ENCODE peak calls at places on chromosome 16, in five cellular contexts. One of them, this sample, is unnamed. For H3K4me1 and H3K36me3, the result is how much of the 10 kb centered on the place peaks cover.

GRCh38 chr16:11677451-11677951 is 9.2 kb downstream of the SNN start:
- DNase-seq in stomach: no peak
- DNase-seq in breast epithelium: no peak
- DNase-seq in sigmoid colon: peak
- DNase-seq in suprapubic skin: no peak
- DNase-seq in this sample: no peak

GRCh38 chr16:3022697-3023414 is 886 bp downstream of the HCFC1R1 start:
- DNase-seq in sigmoid colon: no peak
- DNase-seq in breast epithelium: no peak
- DNase-seq in stomach: no peak
- DNase-seq in suprapubic skin: no peak
- DNase-seq in this sample: no peak

GRCh38 chr16:4404247-4404966 is 12.0 kb downstream of the CORO7 start:
- DNase-seq in sigmoid colon: no peak
- DNase-seq in stomach: peak
- DNase-seq in breast epithelium: no peak
- DNase-seq in suprapubic skin: peak
- DNase-seq in this sample: no peak

GRCh38 chr16:83728518-83728917 is 79.3 kb upstream of the HSBP1 start:
- DNase-seq in stomach: no peak
- DNase-seq in suprapubic skin: no peak
- DNase-seq in breast epithelium: no peak
- DNase-seq in sigmoid colon: no peak
- DNase-seq in this sample: no peak

GRCh38 chr16:53159781-53160436 is 105.1 kb downstream of the CHD9 start:
- DNase-seq in stomach: no peak
- DNase-seq in breast epithelium: no peak
- DNase-seq in sigmoid colon: no peak
- DNase-seq in suprapubic skin: no peak
- DNase-seq in this sample: no peak

GRCh38 chr16:15434425-15435215 is at the start of gene BMERB1:
- DNase-seq in suprapubic skin: peak
- DNase-seq in sigmoid colon: peak
- DNase-seq in stomach: peak
- DNase-seq in breast epithelium: peak
- DNase-seq in this sample: no peak

GRCh38 chr16:28534542-28535373 is 4.0 kb downstream of the NUPR1 start:
- DNase-seq in suprapubic skin: peak
- DNase-seq in stomach: peak
- DNase-seq in sigmoid colon: peak
- DNase-seq in breast epithelium: no peak
- DNase-seq in this sample: no peak

GRCh38 chr16:49602201-49603041 is 228.8 kb downstream of the C16orf78 start:
- DNase-seq in suprapubic skin: no peak
- DNase-seq in sigmoid colon: no peak
- DNase-seq in stomach: peak
- DNase-seq in breast epithelium: no peak
- DNase-seq in this sample: peak

GRCh38 chr16:19746561-19746960 is 28.5 kb downstream of the IQCK start:
- DNase-seq in suprapubic skin: no peak
- DNase-seq in breast epithelium: no peak
- DNase-seq in stomach: no peak
- DNase-seq in sigmoid colon: no peak
- DNase-seq in this sample: no peak

GRCh38 chr16:50303605-50304466 is 37.5 kb downstream of the ADCY7 start:
- DNase-seq in breast epithelium: peak
- DNase-seq in suprapubic skin: peak
- DNase-seq in stomach: no peak
- DNase-seq in sigmoid colon: peak
- DNase-seq in this sample: no peak

GRCh38 chr16:53695070-53695469 is 8.6 kb downstream of the RPGRIP1L start:
- DNase-seq in stomach: no peak
- DNase-seq in suprapubic skin: no peak
- DNase-seq in sigmoid colon: no peak
- DNase-seq in breast epithelium: no peak
- DNase-seq in this sample: no peak

GRCh38 chr16:27665881-27666280 is 115.9 kb downstream of the KATNIP start:
- DNase-seq in stomach: no peak
- DNase-seq in suprapubic skin: no peak
- DNase-seq in breast epithelium: no peak
- DNase-seq in sigmoid colon: no peak
- DNase-seq in this sample: no peak

GRCh38 chr16:52316241-52316640 is 230.7 kb downstream of the TOX3 start:
- DNase-seq in breast epithelium: no peak
- DNase-seq in suprapubic skin: no peak
- DNase-seq in stomach: no peak
- DNase-seq in sigmoid colon: no peak
- DNase-seq in this sample: no peak

GRCh38 chr16:46885960-46886763 is 2.0 kb downstream of the GPT2 start:
- DNase-seq in suprapubic skin: no peak
- DNase-seq in sigmoid colon: no peak
- DNase-seq in stomach: peak
- DNase-seq in breast epithelium: no peak
- DNase-seq in this sample: no peak

GRCh38 chr16:10835281-10835931 is 16.8 kb upstream of the TVP23A start:
- DNase-seq in breast epithelium: no peak
- DNase-seq in sigmoid colon: no peak
- DNase-seq in stomach: no peak
- DNase-seq in suprapubic skin: no peak
- DNase-seq in this sample: no peak

GRCh38 chr16:79047337-79047736 is 553.2 kb downstream of the MAF start:
- DNase-seq in stomach: no peak
- DNase-seq in suprapubic skin: no peak
- DNase-seq in sigmoid colon: no peak
- DNase-seq in breast epithelium: no peak
- DNase-seq in this sample: no peak

GRCh38 chr16:54442864-54443263 is 156.3 kb upstream of the IRX3 start:
- DNase-seq in stomach: no peak
- DNase-seq in breast epithelium: no peak
- DNase-seq in sigmoid colon: no peak
- DNase-seq in suprapubic skin: no peak
- DNase-seq in this sample: no peak

GRCh38 chr16:66543541-66543940 is 6.4 kb downstream of the TK2 start:
- DNase-seq in sigmoid colon: no peak
- DNase-seq in breast epithelium: no peak
- DNase-seq in stomach: no peak
- DNase-seq in suprapubic skin: no peak
- DNase-seq in this sample: no peak

GRCh38 chr16:2482181-2483107 is 7.5 kb downstream of the TBC1D24 start:
- DNase-seq in breast epithelium: peak
- DNase-seq in suprapubic skin: no peak
- DNase-seq in stomach: no peak
- DNase-seq in sigmoid colon: peak
- DNase-seq in this sample: no peak

GRCh38 chr16:77449208-77449607 is 14.4 kb upstream of the ADAMTS18 start:
- DNase-seq in sigmoid colon: no peak
- DNase-seq in stomach: no peak
- DNase-seq in suprapubic skin: no peak
- DNase-seq in breast epithelium: no peak
- DNase-seq in this sample: no peak

GRCh38 chr16:84599528-84600202 is 18.2 kb downstream of the COTL1 start:
- DNase-seq in suprapubic skin: no peak
- DNase-seq in stomach: peak
- DNase-seq in breast epithelium: no peak
- DNase-seq in sigmoid colon: peak
- DNase-seq in this sample: no peak

GRCh38 chr16:81371106-81371505 is 56.3 kb downstream of the GAN start:
- DNase-seq in breast epithelium: no peak
- DNase-seq in stomach: no peak
- DNase-seq in suprapubic skin: no peak
- DNase-seq in sigmoid colon: no peak
- DNase-seq in this sample: no peak

GRCh38 chr16:85354623-85355514 is 242.6 kb upstream of the CIBAR2 start:
- DNase-seq in breast epithelium: no peak
- DNase-seq in suprapubic skin: no peak
- DNase-seq in sigmoid colon: no peak
- DNase-seq in stomach: no peak
- DNase-seq in this sample: no peak

GRCh38 chr16:5502467-5502869 is 404.9 kb upstream of the EEF2KMT start:
- DNase-seq in suprapubic skin: no peak
- DNase-seq in sigmoid colon: no peak
- DNase-seq in stomach: no peak
- DNase-seq in breast epithelium: no peak
- DNase-seq in this sample: no peak

GRCh38 chr16:81562926-81563325 is 118.3 kb downstream of the CMIP start:
- DNase-seq in stomach: no peak
- DNase-seq in breast epithelium: no peak
- DNase-seq in suprapubic skin: no peak
- DNase-seq in sigmoid colon: no peak
- DNase-seq in this sample: no peak

GRCh38 chr16:28136751-28137434 is 73.4 kb upstream of the GSG1L start:
- DNase-seq in stomach: no peak
- DNase-seq in sigmoid colon: no peak
- DNase-seq in breast epithelium: no peak
- DNase-seq in suprapubic skin: no peak
- DNase-seq in this sample: no peak

GRCh38 chr16:5903153-5903552 is 805.6 kb upstream of the EEF2KMT start:
- DNase-seq in stomach: no peak
- DNase-seq in breast epithelium: no peak
- DNase-seq in suprapubic skin: no peak
- DNase-seq in sigmoid colon: no peak
- DNase-seq in this sample: no peak

GRCh38 chr16:80375973-80376372 is 164.8 kb upstream of the DYNLRB2 start:
- DNase-seq in suprapubic skin: no peak
- DNase-seq in breast epithelium: no peak
- DNase-seq in sigmoid colon: no peak
- DNase-seq in stomach: no peak
- DNase-seq in this sample: no peak

GRCh38 chr16:84044108-84044488 is 1.5 kb upstream of the SLC38A8 start:
- DNase-seq in breast epithelium: no peak
- DNase-seq in suprapubic skin: no peak
- DNase-seq in stomach: no peak
- DNase-seq in sigmoid colon: no peak
- DNase-seq in this sample: no peak

GRCh38 chr16:53600076-53600475 is 97.1 kb upstream of the AKTIP start:
- DNase-seq in breast epithelium: no peak
- DNase-seq in sigmoid colon: no peak
- DNase-seq in suprapubic skin: no peak
- DNase-seq in stomach: no peak
- DNase-seq in this sample: no peak

GRCh38 chr16:3094289-3095027 is 4.6 kb downstream of the ZSCAN10 start:
- DNase-seq in stomach: peak
- DNase-seq in sigmoid colon: no peak
- DNase-seq in suprapubic skin: no peak
- DNase-seq in breast epithelium: no peak
- DNase-seq in this sample: no peak

GRCh38 chr16:77213542-77214108 is 14.4 kb downstream of the SYCE1L start:
- DNase-seq in stomach: no peak
- DNase-seq in breast epithelium: no peak
- DNase-seq in suprapubic skin: no peak
- DNase-seq in sigmoid colon: no peak
- DNase-seq in this sample: no peak

GRCh38 chr16:81995651-81996050 is 15.6 kb downstream of the SDR42E1 start:
- DNase-seq in breast epithelium: no peak
- DNase-seq in sigmoid colon: no peak
- DNase-seq in stomach: no peak
- DNase-seq in suprapubic skin: no peak
- DNase-seq in this sample: no peak

GRCh38 chr16:73053379-73054130 is 5.6 kb upstream of the ZFHX3 start:
- DNase-seq in suprapubic skin: no peak
- DNase-seq in stomach: no peak
- DNase-seq in sigmoid colon: peak
- DNase-seq in breast epithelium: no peak
- DNase-seq in this sample: no peak

GRCh38 chr16:73051216-73051615 is 3.3 kb upstream of the ZFHX3 start:
- DNase-seq in suprapubic skin: no peak
- DNase-seq in breast epithelium: no peak
- DNase-seq in sigmoid colon: no peak
- DNase-seq in stomach: no peak
- DNase-seq in this sample: no peak

GRCh38 chr16:73053038-73053378 is 5.1 kb upstream of the ZFHX3 start:
- DNase-seq in suprapubic skin: no peak
- DNase-seq in stomach: no peak
- DNase-seq in sigmoid colon: no peak
- DNase-seq in breast epithelium: no peak
- DNase-seq in this sample: no peak

GRCh38 chr16:73051903-73052302 is 4.0 kb upstream of the ZFHX3 start:
- DNase-seq in sigmoid colon: no peak
- DNase-seq in suprapubic skin: no peak
- DNase-seq in stomach: no peak
- DNase-seq in breast epithelium: no peak
- DNase-seq in this sample: no peak

GRCh38 chr16:73052441-73053030 is 4.6 kb upstream of the ZFHX3 start:
- DNase-seq in suprapubic skin: no peak
- DNase-seq in stomach: no peak
- DNase-seq in sigmoid colon: peak
- DNase-seq in breast epithelium: no peak
- DNase-seq in this sample: no peak
- H3K4me1 ChIP-seq in suprapubic skin: under half
- H3K4me1 ChIP-seq in stomach: under half
- H3K4me1 ChIP-seq in sigmoid colon: half or more
- H3K4me1 ChIP-seq in breast epithelium: under half
- H3K4me1 ChIP-seq in this sample: half or more

GRCh38 chr16:21653571-21653970 is 1.2 kb upstream of the IGSF6 start:
- DNase-seq in breast epithelium: no peak
- DNase-seq in stomach: no peak
- DNase-seq in suprapubic skin: no peak
- DNase-seq in sigmoid colon: no peak
- DNase-seq in this sample: no peak
- TF ChIP-seq POLR2AphosphoS5 in breast epithelium: no peak
- TF ChIP-seq POLR2AphosphoS5 in stomach: no peak
- TF ChIP-seq POLR2AphosphoS5 in suprapubic skin: no peak
- TF ChIP-seq POLR2AphosphoS5 in sigmoid colon: no peak
- TF ChIP-seq POLR2AphosphoS5 in this sample: no peak

GRCh38 chr16:65002265-65002664 is 119.6 kb downstream of the CDH11 start:
- DNase-seq in stomach: no peak
- DNase-seq in breast epithelium: no peak
- DNase-seq in suprapubic skin: no peak
- DNase-seq in sigmoid colon: no peak
- DNase-seq in this sample: no peak

GRCh38 chr16:65005696-65006095 is 116.2 kb downstream of the CDH11 start:
- DNase-seq in suprapubic skin: no peak
- DNase-seq in breast epithelium: no peak
- DNase-seq in stomach: no peak
- DNase-seq in sigmoid colon: no peak
- DNase-seq in this sample: no peak

GRCh38 chr16:65010136-65010535 is 111.7 kb downstream of the CDH11 start:
- DNase-seq in breast epithelium: no peak
- DNase-seq in suprapubic skin: no peak
- DNase-seq in stomach: no peak
- DNase-seq in sigmoid colon: no peak
- DNase-seq in this sample: no peak

GRCh38 chr16:65000654-65001053 is 121.2 kb downstream of the CDH11 start:
- DNase-seq in breast epithelium: no peak
- DNase-seq in suprapubic skin: no peak
- DNase-seq in stomach: no peak
- DNase-seq in sigmoid colon: no peak
- DNase-seq in this sample: no peak

GRCh38 chr16:65004570-65004969 is 117.3 kb downstream of the CDH11 start:
- DNase-seq in stomach: no peak
- DNase-seq in breast epithelium: no peak
- DNase-seq in suprapubic skin: no peak
- DNase-seq in sigmoid colon: no peak
- DNase-seq in this sample: no peak
- H3K36me3 ChIP-seq in stomach: under half
- H3K36me3 ChIP-seq in breast epithelium: under half
- H3K36me3 ChIP-seq in suprapubic skin: under half
- H3K36me3 ChIP-seq in sigmoid colon: under half
- H3K36me3 ChIP-seq in this sample: under half

GRCh38 chr16:48295493-48296281 is 48.3 kb upstream of the ABCC11 start:
- DNase-seq in stomach: no peak
- DNase-seq in sigmoid colon: no peak
- DNase-seq in breast epithelium: no peak
- DNase-seq in suprapubic skin: no peak
- DNase-seq in this sample: no peak
- H3K4me1 ChIP-seq in stomach: under half
- H3K4me1 ChIP-seq in sigmoid colon: under half
- H3K4me1 ChIP-seq in breast epithelium: under half
- H3K4me1 ChIP-seq in suprapubic skin: under half
- H3K4me1 ChIP-seq in this sample: under half